ENCODE peak calls at places on chromosome 19, in seven cellular contexts. One of them, this sample, is unnamed.

GRCh38 chr19:37572203-37572602 is 22.4 kb downstream of the ZNF571 start:
- DNase-seq in stomach: no peak
- DNase-seq in heart left ventricle: no peak
- DNase-seq in ovary: no peak
- DNase-seq in IMR-90: peak
- DNase-seq in tibial nerve: no peak
- DNase-seq in uterus: no peak
- DNase-seq in this sample: no peak

GRCh38 chr19:49684983-49685553 is 4.3 kb upstream of the ADM5 start:
- DNase-seq in stomach: no peak
- DNase-seq in heart left ventricle: no peak
- DNase-seq in ovary: no peak
- DNase-seq in IMR-90: no peak
- DNase-seq in tibial nerve: no peak
- DNase-seq in uterus: no peak
- DNase-seq in this sample: no peak

GRCh38 chr19:32691952-32692726 is 518 bp downstream of the NUDT19 start:
- DNase-seq in stomach: peak
- DNase-seq in heart left ventricle: peak
- DNase-seq in ovary: peak
- DNase-seq in IMR-90: peak
- DNase-seq in tibial nerve: peak
- DNase-seq in uterus: peak
- DNase-seq in this sample: peak

GRCh38 chr19:19338082-19338481 is 17.5 kb downstream of the MAU2 start:
- DNase-seq in stomach: no peak
- DNase-seq in heart left ventricle: no peak
- DNase-seq in ovary: no peak
- DNase-seq in IMR-90: peak
- DNase-seq in tibial nerve: no peak
- DNase-seq in uterus: no peak
- DNase-seq in this sample: no peak

GRCh38 chr19:48480151-48480475 is 10.9 kb downstream of the CYTH2 start:
- DNase-seq in stomach: peak
- DNase-seq in heart left ventricle: peak
- DNase-seq in ovary: peak
- DNase-seq in IMR-90: no peak
- DNase-seq in tibial nerve: peak
- DNase-seq in uterus: peak
- DNase-seq in this sample: peak

GRCh38 chr19:31348416-31349159 is 648 bp downstream of the TSHZ3 start:
- DNase-seq in stomach: no peak
- DNase-seq in heart left ventricle: peak
- DNase-seq in ovary: peak
- DNase-seq in IMR-90: no peak
- DNase-seq in tibial nerve: peak
- DNase-seq in uterus: peak
- DNase-seq in this sample: peak

GRCh38 chr19:35079826-35080225 is 35.8 kb upstream of the FXYD3 start:
- DNase-seq in stomach: no peak
- DNase-seq in heart left ventricle: no peak
- DNase-seq in ovary: no peak
- DNase-seq in IMR-90: no peak
- DNase-seq in tibial nerve: no peak
- DNase-seq in uterus: no peak
- DNase-seq in this sample: no peak

GRCh38 chr19:49362926-49363264 is 679 bp upstream of the TEAD2 start:
- DNase-seq in stomach: peak
- DNase-seq in heart left ventricle: peak
- DNase-seq in ovary: peak
- DNase-seq in IMR-90: peak
- DNase-seq in tibial nerve: peak
- DNase-seq in uterus: peak
- DNase-seq in this sample: peak

GRCh38 chr19:46529622-46530451 is 34.2 kb upstream of the PNMA8B start:
- DNase-seq in stomach: peak
- DNase-seq in heart left ventricle: peak
- DNase-seq in ovary: peak
- DNase-seq in IMR-90: peak
- DNase-seq in tibial nerve: peak
- DNase-seq in uterus: peak
- DNase-seq in this sample: peak

GRCh38 chr19:21587117-21587461 is 81.7 kb downstream of the ZNF429 start:
- DNase-seq in stomach: no peak
- DNase-seq in heart left ventricle: peak
- DNase-seq in ovary: peak
- DNase-seq in IMR-90: no peak
- DNase-seq in tibial nerve: no peak
- DNase-seq in uterus: no peak
- DNase-seq in this sample: no peak

GRCh38 chr19:29326351-29326750 is 113.4 kb upstream of the UQCRFS1 start:
- DNase-seq in stomach: no peak
- DNase-seq in heart left ventricle: no peak
- DNase-seq in ovary: no peak
- DNase-seq in IMR-90: no peak
- DNase-seq in tibial nerve: no peak
- DNase-seq in uterus: no peak
- DNase-seq in this sample: peak

GRCh38 chr19:50313812-50314536 is 15.2 kb downstream of the KCNC3 start:
- DNase-seq in stomach: no peak
- DNase-seq in heart left ventricle: no peak
- DNase-seq in ovary: no peak
- DNase-seq in IMR-90: no peak
- DNase-seq in tibial nerve: no peak
- DNase-seq in uterus: no peak
- DNase-seq in this sample: no peak

GRCh38 chr19:28494466-28494865 is 718.5 kb downstream of the UQCRFS1 start:
- DNase-seq in stomach: no peak
- DNase-seq in heart left ventricle: no peak
- DNase-seq in ovary: no peak
- DNase-seq in IMR-90: no peak
- DNase-seq in tibial nerve: no peak
- DNase-seq in uterus: no peak
- DNase-seq in this sample: peak

GRCh38 chr19:17467471-17468301 is 2.6 kb upstream of the SLC27A1 start:
- DNase-seq in stomach: no peak
- DNase-seq in heart left ventricle: no peak
- DNase-seq in ovary: no peak
- DNase-seq in IMR-90: no peak
- DNase-seq in tibial nerve: no peak
- DNase-seq in uterus: no peak
- DNase-seq in this sample: no peak

GRCh38 chr19:49217382-49217781 is 59.8 kb downstream of the TRPM4 start:
- DNase-seq in stomach: no peak
- DNase-seq in heart left ventricle: peak
- DNase-seq in ovary: no peak
- DNase-seq in IMR-90: peak
- DNase-seq in tibial nerve: no peak
- DNase-seq in uterus: no peak
- DNase-seq in this sample: no peak

GRCh38 chr19:53870485-53870844 is 2.8 kb downstream of the MYADM start:
- DNase-seq in stomach: peak
- DNase-seq in heart left ventricle: no peak
- DNase-seq in ovary: no peak
- DNase-seq in IMR-90: no peak
- DNase-seq in tibial nerve: no peak
- DNase-seq in uterus: no peak
- DNase-seq in this sample: no peak

GRCh38 chr19:3720533-3720917 is 12.3 kb downstream of the TJP3 start:
- DNase-seq in stomach: peak
- DNase-seq in heart left ventricle: no peak
- DNase-seq in ovary: no peak
- DNase-seq in IMR-90: no peak
- DNase-seq in tibial nerve: no peak
- DNase-seq in uterus: no peak
- DNase-seq in this sample: no peak

GRCh38 chr19:31674503-31675186 is 325.4 kb upstream of the TSHZ3 start:
- DNase-seq in stomach: no peak
- DNase-seq in heart left ventricle: no peak
- DNase-seq in ovary: no peak
- DNase-seq in IMR-90: peak
- DNase-seq in tibial nerve: no peak
- DNase-seq in uterus: no peak
- DNase-seq in this sample: no peak

DNA sequence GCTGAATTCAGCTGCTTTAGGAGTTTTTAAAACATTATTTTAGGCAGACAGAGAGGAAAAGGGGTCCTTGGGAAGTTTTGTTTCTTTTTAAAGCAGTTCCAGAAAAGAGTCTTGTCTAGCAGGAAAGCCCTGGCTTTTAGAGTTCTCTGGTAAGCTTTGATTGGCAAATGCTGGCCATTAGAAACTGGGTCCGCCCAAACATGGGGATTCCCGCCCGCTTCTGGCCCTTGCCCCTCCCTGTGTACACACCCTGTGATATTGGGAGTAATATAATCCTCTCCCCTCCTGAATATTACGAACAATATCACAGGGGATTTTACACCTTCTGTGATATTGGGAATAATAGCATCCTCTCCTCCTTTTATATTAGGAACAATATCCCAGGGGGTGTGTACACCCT is 58.9 kb downstream of the ERICH4 start:
- DNase-seq in stomach: no peak
- DNase-seq in heart left ventricle: no peak
- DNase-seq in ovary: no peak
- DNase-seq in IMR-90: no peak
- DNase-seq in tibial nerve: no peak
- DNase-seq in uterus: no peak
- DNase-seq in this sample: no peak
- H3K4me3 ChIP-seq in stomach: no peak
- H3K4me3 ChIP-seq in heart left ventricle: no peak
- H3K4me3 ChIP-seq in ovary: no peak
- H3K4me3 ChIP-seq in IMR-90: no peak
- H3K4me3 ChIP-seq in tibial nerve: no peak
- H3K4me3 ChIP-seq in uterus: no peak
- H3K4me3 ChIP-seq in this sample: no peak

GRCh38 chr19:11089254-11090013 is at the start of gene LDLR:
- DNase-seq in stomach: peak
- DNase-seq in heart left ventricle: peak
- DNase-seq in ovary: peak
- DNase-seq in IMR-90: peak
- DNase-seq in tibial nerve: peak
- DNase-seq in uterus: peak
- DNase-seq in this sample: peak

GRCh38 chr19:11090264-11091032 is 1.2 kb downstream of the LDLR start:
- DNase-seq in stomach: peak
- DNase-seq in heart left ventricle: peak
- DNase-seq in ovary: peak
- DNase-seq in IMR-90: peak
- DNase-seq in tibial nerve: peak
- DNase-seq in uterus: peak
- DNase-seq in this sample: peak

GRCh38 chr19:11088508-11089253 is 582 bp upstream of the LDLR start:
- DNase-seq in stomach: no peak
- DNase-seq in heart left ventricle: no peak
- DNase-seq in ovary: peak
- DNase-seq in IMR-90: no peak
- DNase-seq in tibial nerve: no peak
- DNase-seq in uterus: no peak
- DNase-seq in this sample: peak

GRCh38 chr19:11092181-11092538 is 2.9 kb downstream of the LDLR start:
- DNase-seq in stomach: no peak
- DNase-seq in heart left ventricle: no peak
- DNase-seq in ovary: no peak
- DNase-seq in IMR-90: peak
- DNase-seq in tibial nerve: no peak
- DNase-seq in uterus: no peak
- DNase-seq in this sample: no peak

GRCh38 chr19:11091343-11092153 is 2.3 kb downstream of the LDLR start:
- DNase-seq in stomach: peak
- DNase-seq in heart left ventricle: peak
- DNase-seq in ovary: peak
- DNase-seq in IMR-90: peak
- DNase-seq in tibial nerve: no peak
- DNase-seq in uterus: peak
- DNase-seq in this sample: peak
- TF ChIP-seq POLR2A in stomach: no peak
- TF ChIP-seq POLR2A in heart left ventricle: no peak
- TF ChIP-seq POLR2A in ovary: peak
- TF ChIP-seq POLR2A in IMR-90: peak
- TF ChIP-seq POLR2A in tibial nerve: peak
- TF ChIP-seq POLR2A in uterus: peak
- TF ChIP-seq POLR2A in this sample: no peak

DNA sequence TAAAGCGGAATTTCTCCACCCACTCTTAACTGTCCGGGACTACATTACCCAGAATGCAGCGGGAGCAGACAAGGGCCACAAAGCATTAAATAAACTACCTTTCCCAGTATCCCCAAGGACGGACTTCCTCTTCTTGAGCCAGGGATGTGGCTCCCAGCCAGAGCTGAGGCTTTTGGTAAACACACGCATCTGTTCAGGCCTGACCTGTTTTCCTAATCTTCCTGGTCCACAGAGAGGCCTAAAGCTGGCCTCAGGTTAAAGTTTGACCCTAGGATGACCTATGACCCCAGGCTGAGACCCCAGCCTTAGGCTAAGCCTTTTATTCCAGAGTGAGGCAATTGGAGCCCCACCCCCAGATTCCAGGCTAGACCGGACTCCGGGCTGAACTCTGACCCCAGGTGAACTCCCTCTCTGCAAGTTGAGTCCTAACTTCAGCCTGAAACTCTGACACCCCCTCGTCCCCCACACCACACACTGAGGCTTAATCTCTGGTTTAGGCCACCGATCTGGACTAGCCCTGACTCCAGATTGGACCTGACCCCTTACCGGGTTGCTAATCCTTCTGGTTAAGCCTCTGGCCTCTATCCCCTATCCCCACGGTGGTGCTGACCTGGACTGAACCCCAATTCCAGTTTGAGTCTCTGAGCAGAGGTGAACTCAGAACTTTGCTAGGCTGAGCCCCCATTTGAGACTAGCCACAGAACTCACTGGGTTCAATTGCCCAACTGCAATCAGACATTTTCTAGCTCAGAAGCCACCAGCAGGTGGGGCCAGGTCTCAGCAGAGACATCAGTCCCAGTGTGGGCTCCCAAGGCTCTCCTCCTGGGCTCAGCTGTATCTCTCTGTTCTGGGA is 719 bp upstream of the GPR108 start:
- DNase-seq in stomach: peak
- DNase-seq in heart left ventricle: peak
- DNase-seq in ovary: peak
- DNase-seq in IMR-90: peak
- DNase-seq in tibial nerve: peak
- DNase-seq in uterus: peak
- DNase-seq in this sample: peak
- H3K4me3 ChIP-seq in stomach: peak
- H3K4me3 ChIP-seq in heart left ventricle: no peak
- H3K4me3 ChIP-seq in ovary: peak
- H3K4me3 ChIP-seq in IMR-90: no peak
- H3K4me3 ChIP-seq in tibial nerve: peak
- H3K4me3 ChIP-seq in uterus: peak
- H3K4me3 ChIP-seq in this sample: peak

DNA sequence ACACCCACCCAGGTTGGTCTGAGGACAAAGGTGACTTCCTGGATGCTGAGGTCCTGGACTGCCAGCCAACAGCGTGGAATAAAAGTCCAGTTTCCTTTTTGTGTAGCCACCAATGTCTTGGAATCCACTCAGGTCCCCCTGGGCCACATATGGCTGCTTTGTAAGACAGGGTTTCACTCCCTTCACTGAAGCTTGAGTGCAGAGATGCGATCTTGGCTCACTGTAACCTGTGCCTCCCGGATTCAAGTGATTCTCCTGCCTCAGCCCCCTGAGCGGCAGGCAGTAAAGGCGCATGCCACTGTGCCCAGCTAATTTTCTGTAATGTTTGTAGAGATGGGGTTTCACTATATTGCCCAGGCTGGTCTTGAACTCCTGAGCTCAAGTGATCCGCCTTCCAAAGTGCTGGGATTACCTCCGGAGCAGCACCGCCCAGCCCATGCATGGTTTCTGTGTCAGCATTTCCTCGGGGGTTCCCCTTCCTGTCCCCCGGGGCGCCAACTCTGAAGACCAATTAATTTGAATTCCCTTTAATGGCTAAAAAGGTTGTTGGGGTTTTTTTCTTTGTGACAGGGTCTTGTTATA is 17.5 kb downstream of the KANK2 start:
- DNase-seq in stomach: no peak
- DNase-seq in heart left ventricle: no peak
- DNase-seq in ovary: no peak
- DNase-seq in IMR-90: no peak
- DNase-seq in tibial nerve: no peak
- DNase-seq in uterus: no peak
- DNase-seq in this sample: no peak
- TF ChIP-seq POLR2A in stomach: no peak
- TF ChIP-seq POLR2A in heart left ventricle: no peak
- TF ChIP-seq POLR2A in ovary: no peak
- TF ChIP-seq POLR2A in IMR-90: no peak
- TF ChIP-seq POLR2A in tibial nerve: no peak
- TF ChIP-seq POLR2A in uterus: no peak
- TF ChIP-seq POLR2A in this sample: no peak